ENCODE peak calls at places on chromosome 20, in four cellular contexts. P is psoas muscle, V is astrocyte, Q is mammary epithelial cell. M is an unnamed sample.
A peak's percentile ranks its signal among the peaks of the same experiment; 100 is the strongest.

GRCh38 chr20:18645851-18646250 is 58.0 kb downstream of the DTD1 start:
- DNase-seq in P (no peak), V (no peak), Q (no peak), M (no peak)

GRCh38 chr20:62448788-62449187 is 21.4 kb upstream of the RBBP8NL start:
- DNase-seq in P (no peak), V (no peak), Q (no peak), M (no peak)

GRCh38 chr20:47748851-47749250 is 36.4 kb downstream of the SULF2 start:
- DNase-seq in P (no peak), V (peak; percentile 77), Q (no peak), M (no peak)

GRCh38 chr20:43900496-43900895 is 14.2 kb upstream of the TOX2 start:
- DNase-seq in P (peak; percentile 72), V (no peak), Q (no peak), M (peak; percentile 68)

GRCh38 chr20:62155428-62156253 is 12.1 kb downstream of the SS18L1 start:
- DNase-seq in P (no peak), V (no peak), Q (peak; percentile 83), M (no peak)

GRCh38 chr20:43949741-43950618 is 35.3 kb downstream of the TOX2 start:
- DNase-seq in P (no peak), V (no peak), Q (no peak), M (peak; percentile 38)

GRCh38 chr20:24745617-24746350 is 203.3 kb upstream of the CST7 start:
- DNase-seq in P (no peak), V (no peak), Q (no peak), M (no peak)

GRCh38 chr20:51142448-51142847 is 119.5 kb upstream of the KCNG1 start:
- DNase-seq in P (no peak), V (no peak), Q (no peak), M (no peak)

GRCh38 chr20:40416274-40416673 is 272.8 kb downstream of the MAFB start:
- DNase-seq in P (no peak), V (no peak), Q (peak; percentile 78), M (no peak)

GRCh38 chr20:51402201-51402600 is 140.3 kb downstream of the NFATC2 start:
- DNase-seq in P (no peak), V (peak; percentile 62), Q (no peak), M (no peak)

GRCh38 chr20:22686097-22686496 is 101.7 kb upstream of the FOXA2 start:
- DNase-seq in P (peak; percentile 70), V (peak; percentile 15), Q (peak; percentile 50), M (peak; percentile 71)

GRCh38 chr20:38805958-38806854 is 709 bp downstream of the PPP1R16B start:
- DNase-seq in P (peak; percentile 53), V (no peak), Q (no peak), M (peak; percentile 67)

GRCh38 chr20:57450419-57450818 is 59.2 kb downstream of the RBM38 start:
- DNase-seq in P (peak; percentile 76), V (no peak), Q (no peak), M (peak; percentile 65)

GRCh38 chr20:31570735-31571617 is 34.1 kb upstream of the ID1 start:
- DNase-seq in P (no peak), V (peak; percentile 54), Q (no peak), M (no peak)
- H3K4me1 ChIP-seq in P (peaks cover 34% of the 10 kb centered on the region), V (peaks cover 68% of the 10 kb centered on the region), Q (peaks cover 64% of the 10 kb centered on the region), M (peaks cover 47% of the 10 kb centered on the region)

DNA sequence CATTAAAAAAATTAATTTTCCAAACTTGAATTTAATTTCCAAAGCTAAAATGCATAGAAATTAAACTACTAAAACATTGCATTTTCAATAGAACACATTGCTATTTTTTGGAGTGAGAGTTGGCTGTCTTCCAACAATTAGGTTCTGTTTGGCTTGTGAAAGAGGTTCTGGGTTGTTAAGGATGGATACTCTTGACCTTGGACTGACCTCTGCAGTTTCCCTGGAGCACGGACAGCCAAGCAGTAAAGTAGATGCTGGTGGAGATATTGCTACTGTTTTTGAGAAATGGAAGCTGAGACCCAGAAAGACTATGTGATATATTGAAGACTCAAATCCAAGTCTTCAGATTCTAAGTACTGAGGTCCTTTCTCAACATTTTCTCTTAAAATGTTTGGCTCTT is 95.9 kb upstream of the CHD6 start:
- DNase-seq in P (no peak), V (no peak), Q (no peak), M (no peak)
- H3K4me1 ChIP-seq in P (no peaks in the 10 kb centered on the region), V (no peaks in the 10 kb centered on the region), Q (no peaks in the 10 kb centered on the region), M (no peaks in the 10 kb centered on the region)

DNA sequence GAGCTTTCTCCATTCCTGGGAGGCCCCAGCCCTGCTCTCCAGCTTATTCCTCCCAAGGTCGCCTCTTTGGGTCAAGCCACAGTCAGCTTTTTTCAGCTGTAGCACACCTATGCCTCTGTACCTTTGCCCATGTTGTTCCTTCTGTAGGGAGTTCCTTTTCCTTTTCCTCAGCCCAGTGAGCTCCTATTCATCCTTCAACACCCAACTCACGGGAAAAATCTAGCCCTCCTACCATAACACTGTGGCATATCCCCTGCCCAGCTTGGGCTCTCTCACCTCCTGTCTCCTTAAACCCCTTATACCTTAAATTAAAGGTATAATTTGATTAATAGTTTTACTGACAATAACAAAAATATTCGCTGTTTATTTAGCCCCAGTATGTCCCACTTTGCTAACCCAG is 58.3 kb upstream of the XRN2 start:
- DNase-seq in P (no peak), V (no peak), Q (no peak), M (no peak)
- H3K4me1 ChIP-seq in P (no peaks in the 10 kb centered on the region), V (no peaks in the 10 kb centered on the region), Q (no peaks in the 10 kb centered on the region), M (no peaks in the 10 kb centered on the region)

GRCh38 chr20:49570161-49570827 is 2.4 kb upstream of the PTGIS start:
- DNase-seq in P (no peak), V (no peak), Q (no peak), M (no peak)

GRCh38 chr20:49570828-49571552 is 3.1 kb upstream of the PTGIS start:
- DNase-seq in P (no peak), V (peak; percentile 85), Q (no peak), M (no peak)

GRCh38 chr20:49573900-49574416 is 6.0 kb upstream of the PTGIS start:
- DNase-seq in P (no peak), V (peak; percentile 89), Q (no peak), M (no peak)

GRCh38 chr20:49571553-49571835 is 3.6 kb upstream of the PTGIS start:
- DNase-seq in P (no peak), V (no peak), Q (no peak), M (no peak)

GRCh38 chr20:49572857-49573256 is 4.9 kb upstream of the PTGIS start:
- DNase-seq in P (no peak), V (no peak), Q (no peak), M (no peak)
- H3K4me1 ChIP-seq in P (no peaks in the 10 kb centered on the region), V (peaks cover 19% of the 10 kb centered on the region), Q (no peaks in the 10 kb centered on the region), M (peaks cover 4% of the 10 kb centered on the region)

M was measured in heart left ventricle.